ENCODE peak calls at places on chromosomes 5 and 9, in four cellular contexts. C, F, J and X are unnamed samples. For H3K9me3, the result is how much of the 10 kb centered on the place peaks cover.

GRCh38 chr9:138072161-138072842 is 194.7 kb downstream of the CACNA1B start:
- DNase-seq in C (no peak), F (no peak), J (no peak), X (no peak)

GRCh38 chr5:139177809-139178581 is 20.2 kb downstream of the SIL1 start:
- DNase-seq in C (no peak), F (no peak), J (peak), X (no peak)

GRCh38 chr9:129391215-129391614 is 213.2 kb upstream of the IER5L start:
- DNase-seq in C (no peak), F (no peak), J (no peak), X (no peak)

GRCh38 chr5:59616413-59616812 is 277.1 kb downstream of the PDE4D start:
- DNase-seq in C (no peak), F (no peak), J (no peak), X (no peak)

GRCh38 chr9:129567842-129568559 is 52.9 kb downstream of the C9orf50 start:
- DNase-seq in C (no peak), F (no peak), J (peak), X (peak)

GRCh38 chr5:163505049-163505474 is 357 bp upstream of the MAT2B start:
- DNase-seq in C (no peak), F (no peak), J (no peak), X (no peak)

GRCh38 chr5:67077296-67077695 is 119.3 kb downstream of the CD180 start:
- DNase-seq in C (no peak), F (no peak), J (no peak), X (no peak)

GRCh38 chr5:142894749-142895148 is 124.6 kb downstream of the ARHGAP26 start:
- DNase-seq in C (no peak), F (no peak), J (no peak), X (no peak)

GRCh38 chr5:133995341-133995740 is 9.4 kb downstream of the VDAC1 start:
- DNase-seq in C (no peak), F (no peak), J (peak), X (no peak)

GRCh38 chr5:125549322-125549871 is 803.0 kb upstream of the ZNF608 start:
- DNase-seq in C (no peak), F (no peak), J (no peak), X (no peak)

GRCh38 chr5:76425940-76426339 is 22.9 kb downstream of the IQGAP2 start:
- DNase-seq in C (no peak), F (no peak), J (no peak), X (no peak)

GRCh38 chr9:27565669-27566068 is 7.6 kb downstream of the C9orf72 start:
- DNase-seq in C (no peak), F (no peak), J (no peak), X (no peak)

GRCh38 chr5:159936686-159937329 is 20.5 kb downstream of the ADRA1B start:
- DNase-seq in C (no peak), F (no peak), J (peak), X (no peak)

GRCh38 chr5:149618581-149619248 is 37.4 kb downstream of the ARHGEF37 start:
- DNase-seq in C (no peak), F (no peak), J (peak), X (peak)

GRCh38 chr9:126723807-126724172 is 81.0 kb upstream of the ZBTB43 start:
- DNase-seq in C (no peak), F (no peak), J (no peak), X (no peak)

GRCh38 chr9:96769989-96770388 is 7.9 kb downstream of the ZNF510 start:
- DNase-seq in C (no peak), F (no peak), J (no peak), X (no peak)
- H3K9me3 ChIP-seq in C (half or more), F (under half), J (under half), X (under half)

GRCh38 chr5:180250329-180250728 is 41.3 kb upstream of the RASGEF1C start:
- DNase-seq in C (no peak), F (no peak), J (no peak), X (no peak)
- H3K9me3 ChIP-seq in C (half or more), F (under half), J (under half), X (under half)

GRCh38 chr9:115263731-115264130 is 145.8 kb upstream of the TNC start:
- DNase-seq in C (no peak), F (no peak), J (no peak), X (no peak)
- H3K9me3 ChIP-seq in C (under half), F (under half), J (under half), X (under half)

DNA sequence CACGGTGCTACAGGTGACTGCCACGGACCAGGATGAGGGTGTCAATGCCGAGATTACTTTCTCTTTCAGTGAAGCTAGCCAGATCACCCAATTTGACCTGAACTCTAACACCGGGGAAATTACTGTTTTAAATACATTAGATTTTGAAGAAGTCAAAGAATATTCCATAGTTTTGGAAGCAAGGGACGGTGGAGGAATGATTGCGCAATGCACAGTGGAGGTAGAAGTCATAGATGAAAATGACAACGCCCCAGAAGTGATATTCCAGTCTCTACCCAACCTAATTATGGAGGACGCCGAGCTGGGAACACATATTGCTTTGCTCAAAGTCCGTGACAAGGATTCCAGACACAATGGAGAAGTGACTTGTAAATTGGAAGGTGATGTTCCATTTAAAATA is 1.2 kb downstream of the PCDHGB4 start:
- DNase-seq in C (no peak), F (no peak), J (no peak), X (no peak)
- H3K9me3 ChIP-seq in C (half or more), F (under half), J (under half), X (under half)